ENCODE peak calls at places on chromosomes 11 and 22, in four cellular contexts. B is fibroblast of lung, V is neural progenitor cell, N is kidney. K is an unnamed sample.
A peak's percentile ranks its signal among the peaks of the same experiment; 100 is the strongest.

GRCh38 chr11:107929611-107930200 is 1.5 kb downstream of the RAB39A start:
- DNase-seq in B (peak; percentile 12), V (peak; percentile 19), N (no peak), K (no peak)

GRCh38 chr11:120128392-120129172 is 9.3 kb downstream of the TRIM29 start:
- DNase-seq in V (no peak), B (peak; percentile 75), N (peak; percentile 82), K (peak; percentile 90)

GRCh38 chr11:95365346-95365745 is 134.3 kb upstream of the SESN3 start:
- DNase-seq in B (no peak), N (no peak), V (no peak), K (no peak)

GRCh38 chr11:77602385-77603105 is 12.8 kb downstream of the AQP11 start:
- DNase-seq in N (no peak), V (no peak), B (peak; percentile 94), K (no peak)

GRCh38 chr11:126039485-126040271 is 23.0 kb downstream of the CDON start:
- DNase-seq in V (no peak), N (no peak), B (peak; percentile 15), K (no peak)

GRCh38 chr11:112213753-112214152 is 12.5 kb upstream of the PTS start:
- DNase-seq in V (no peak), B (peak; percentile 47), N (no peak), K (no peak)

GRCh38 chr11:29224739-29225384 is 792.0 kb downstream of the KCNA4 start:
- DNase-seq in B (no peak), V (peak; percentile 63), N (no peak), K (no peak)

GRCh38 chr11:73245461-73245860 is 26.7 kb upstream of the P2RY6 start:
- DNase-seq in B (no peak), N (peak; percentile 35), V (no peak), K (no peak)

GRCh38 chr22:20428496-20429253 is 8.9 kb downstream of the SCARF2 start:
- DNase-seq in N (peak; percentile 73), B (no peak), V (no peak), K (no peak)

GRCh38 chr11:65226103-65226442 is 35.7 kb upstream of the POLA2 start:
- DNase-seq in V (no peak), N (no peak), B (no peak), K (no peak)
- H3K9ac ChIP-seq in V (no peak overlapping the region), N (peak overlapping the region; percentile 55), B (peak overlapping the region; percentile 34), K (peak overlapping the region; percentile 51)

GRCh38 chr11:67098799-67099198 is 20.3 kb upstream of the KDM2A start:
- DNase-seq in N (no peak), V (no peak), B (no peak), K (no peak)
- H3K27ac ChIP-seq in N (no peak overlapping the region), V (no peak overlapping the region), B (no peak overlapping the region), K (no peak overlapping the region)

DNA sequence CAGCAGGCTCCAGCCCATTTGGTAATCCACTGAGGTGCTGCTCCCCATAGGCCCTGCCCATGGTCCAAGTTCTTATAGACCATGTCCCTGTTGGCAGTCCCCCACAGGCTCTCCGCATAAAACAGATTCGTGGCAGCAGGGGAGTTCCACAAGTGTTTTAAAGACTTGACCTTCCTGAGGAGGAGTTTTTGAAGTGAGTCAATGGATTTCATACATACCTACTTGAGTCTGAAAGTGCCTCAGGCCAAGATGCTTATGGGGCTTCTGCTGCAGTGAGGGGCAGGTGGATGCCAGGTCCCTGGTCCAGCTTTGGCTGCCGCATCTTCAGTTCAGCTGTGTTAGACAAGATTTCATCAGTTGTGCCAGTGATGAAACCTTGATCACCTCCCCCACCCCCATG is 43.3 kb downstream of the CABIN1 start:
- DNase-seq in V (no peak), N (no peak), B (peak; percentile 54), K (no peak)
- H3K36me3 ChIP-seq in V (no peaks in the 10 kb centered on the region), N (peaks cover 45% of the 10 kb centered on the region), B (peaks cover 10% of the 10 kb centered on the region), K (peaks cover 29% of the 10 kb centered on the region)

DNA sequence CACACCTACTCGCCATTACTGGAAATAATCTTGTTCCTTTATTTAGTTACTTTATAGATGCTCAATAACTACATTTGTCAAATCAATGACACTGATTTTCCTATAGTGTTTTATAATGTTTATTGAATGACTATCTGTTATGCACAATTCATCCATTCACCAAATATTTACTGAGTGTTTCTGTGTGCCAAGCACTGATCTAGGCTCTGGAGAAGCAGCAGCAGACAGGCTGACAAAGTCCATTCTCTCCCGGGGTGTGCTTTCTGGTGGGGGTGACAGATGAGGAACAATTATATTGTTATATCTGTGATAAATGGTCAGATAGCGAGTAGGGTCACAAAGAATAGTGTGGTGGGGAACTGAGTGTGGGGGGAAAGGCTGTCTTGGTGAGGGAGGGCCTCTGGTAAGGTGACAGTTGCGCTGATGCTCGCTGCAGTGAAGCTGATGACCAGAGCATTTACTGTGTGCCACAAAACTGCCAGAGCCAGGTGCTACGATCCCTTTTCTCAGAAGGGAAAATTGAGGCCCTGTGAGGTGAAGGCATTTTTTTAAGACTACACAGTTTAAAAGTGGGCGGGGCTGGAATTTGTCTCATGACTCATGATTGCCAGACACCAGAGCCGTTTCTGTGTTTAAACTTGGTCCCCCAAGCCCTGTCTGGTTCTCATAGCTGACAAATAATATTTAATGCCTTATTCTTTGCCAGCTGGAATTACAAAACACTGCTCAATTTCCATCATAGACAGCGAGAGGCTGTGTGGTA is 10.2 kb downstream of the PACS1 start:
- DNase-seq in B (peak; percentile 81), N (no peak), V (no peak), K (peak; percentile 74)
- H3K9ac ChIP-seq in B (no peak overlapping the region), N (no peak overlapping the region), V (no peak overlapping the region), K (no peak overlapping the region)

GRCh38 chr11:122791836-122792235 is 46.5 kb upstream of the CRTAM start:
- DNase-seq in V (no peak), B (peak; percentile 75), N (no peak), K (no peak)
- H3K27ac ChIP-seq in V (no peak overlapping the region), B (peak overlapping the region; percentile 76), N (no peak overlapping the region), K (no peak overlapping the region)

GRCh38 chr22:32864041-32864440 is 62.5 kb downstream of the TIMP3 start:
- DNase-seq in V (no peak), N (no peak), B (no peak), K (no peak)
- H3K36me3 ChIP-seq in V (no peaks in the 10 kb centered on the region), N (peaks cover 23% of the 10 kb centered on the region), B (peaks cover 3% of the 10 kb centered on the region), K (no peaks in the 10 kb centered on the region)

GRCh38 chr22:29885610-29886009 is 2.6 kb downstream of the MTMR3 start:
- DNase-seq in B (no peak), V (no peak), N (no peak), K (no peak)
- H3K9ac ChIP-seq in B (no peak overlapping the region), V (no peak overlapping the region), N (no peak overlapping the region), K (no peak overlapping the region)